ENCODE peak calls at places on chromosomes 6 and 20, in four cellular contexts. N is GM23338, R is cardiac muscle cell, U is stomach. J is an unnamed sample.

GRCh38 chr6:28207244-28208179 is 17.6 kb upstream of the ZSCAN9 start:
- DNase-seq in N (peak; percentile 85), R (peak; percentile 58), U (no peak), J (peak; percentile 13)

GRCh38 chr20:16290358-16290757 is 282.9 kb downstream of the KIF16B start:
- DNase-seq in N (no peak), R (no peak), U (no peak), J (no peak)

GRCh38 chr20:4670439-4670838 is 51.3 kb upstream of the PRND start:
- DNase-seq in N (no peak), R (no peak), U (no peak), J (no peak)

GRCh38 chr6:7633361-7633760 is 43.4 kb downstream of the SNRNP48 start:
- DNase-seq in N (no peak), R (no peak), U (no peak), J (peak; percentile 61)

GRCh38 chr6:28742668-28743270 is 181.0 kb downstream of the TRIM27 start:
- DNase-seq in N (peak; percentile 88), R (no peak), U (no peak), J (peak; percentile 90)

GRCh38 chr20:39874049-39874893 is 814.8 kb downstream of the MAFB start:
- DNase-seq in N (peak; percentile 96), R (peak; percentile 81), U (peak; percentile 57), J (peak; percentile 83)

GRCh38 chr20:62627901-62628612 is 14.2 kb upstream of the SLCO4A1 start:
- DNase-seq in N (no peak), R (no peak), U (no peak), J (no peak)

GRCh38 chr6:20868397-20869185 is 334.3 kb downstream of the CDKAL1 start:
- DNase-seq in N (peak; percentile 78), R (no peak), U (peak; percentile 35), J (no peak)

GRCh38 chr6:166507809-166508373 is 78.6 kb downstream of the RAMACL start:
- DNase-seq in N (peak; percentile 24), R (no peak), U (no peak), J (no peak)

GRCh38 chr20:41029150-41029872 is 689 bp downstream of the TOP1 start:
- DNase-seq in N (peak; percentile 39), R (peak; percentile 38), U (no peak), J (peak; percentile 20)

GRCh38 chr20:38023181-38024085 is 9.8 kb downstream of the TTI1 start:
- DNase-seq in N (no peak), R (no peak), U (no peak), J (peak; percentile 63)

GRCh38 chr6:151681426-151682059 is 125.9 kb upstream of the ESR1 start:
- DNase-seq in N (no peak), R (no peak), U (no peak), J (peak; percentile 45)

GRCh38 chr20:58219342-58219700 is 9.1 kb downstream of the ANKRD60 start:
- DNase-seq in N (no peak), R (no peak), U (no peak), J (peak; percentile 24)

GRCh38 chr6:30720738-30721197 is 616 bp downstream of the TUBB start:
- DNase-seq in N (peak; percentile 77), R (peak; percentile 70), U (peak; percentile 65), J (peak; percentile 52)

GRCh38 chr6:28423546-28423945 is 19.7 kb downstream of the ZSCAN23 start:
- DNase-seq in N (no peak), R (no peak), U (no peak), J (no peak)

GRCh38 chr6:164039954-164040375 is 625.4 kb downstream of the QKI start:
- DNase-seq in N (no peak), R (no peak), U (peak; percentile 45), J (peak; percentile 73)

GRCh38 chr6:134435814-134436280 is 117.9 kb upstream of the SGK1 start:
- DNase-seq in N (no peak), R (no peak), U (no peak), J (no peak)

GRCh38 chr6:136067731-136068341 is 182.3 kb downstream of the MTFR2 start:
- DNase-seq in N (peak; percentile 79), R (no peak), U (no peak), J (peak; percentile 84)

GRCh38 chr6:73028124-73028766 is 197.1 kb downstream of the KHDC1L start:
- DNase-seq in N (peak; percentile 75), R (no peak), U (no peak), J (no peak)

GRCh38 chr6:1610497-1611321 is 994 bp downstream of the FOXC1 start:
- DNase-seq in N (peak; percentile 52), R (no peak), U (no peak), J (no peak)

GRCh38 chr20:32977281-32978008 is 26.8 kb downstream of the SUN5 start:
- DNase-seq in N (no peak), R (no peak), U (no peak), J (no peak)

GRCh38 chr6:32799168-32799567 is 17.6 kb downstream of the HLA-DOB start:
- DNase-seq in N (no peak), R (no peak), U (no peak), J (no peak)

GRCh38 chr6:53066059-53066406 is 829 bp downstream of the FBXO9 start:
- DNase-seq in N (peak; percentile 35), R (no peak), U (peak; percentile 45), J (peak; percentile 22)

GRCh38 chr6:28868873-28869272 is 54.9 kb downstream of the TRIM27 start:
- DNase-seq in N (no peak), R (no peak), U (no peak), J (no peak)

GRCh38 chr6:143940011-143940597 is 68.0 kb downstream of the PLAGL1 start:
- DNase-seq in N (peak; percentile 78), R (peak; percentile 59), U (peak; percentile 49), J (peak; percentile 65)

GRCh38 chr6:30722280-30723112 is 2.3 kb downstream of the TUBB start:
- DNase-seq in N (peak; percentile 85), R (peak; percentile 79), U (peak; percentile 88), J (peak; percentile 82)

GRCh38 chr6:152225231-152225934 is 411.8 kb downstream of the SYNE1 start:
- DNase-seq in N (no peak), R (no peak), U (no peak), J (no peak)

GRCh38 chr20:44720617-44720993 is 5.4 kb downstream of the CCN5 start:
- DNase-seq in N (no peak), R (no peak), U (no peak), J (peak; percentile 79)

GRCh38 chr6:81890846-81891245 is 138.4 kb upstream of the TENT5A start:
- DNase-seq in N (no peak), R (no peak), U (no peak), J (peak; percentile 61)

GRCh38 chr20:22752324-22752723 is 168.0 kb upstream of the FOXA2 start:
- DNase-seq in N (no peak), R (no peak), U (no peak), J (no peak)
- H3K4me3 ChIP-seq in N (no peak overlapping the region), R (no peak overlapping the region), U (no peak overlapping the region), J (no peak overlapping the region)

DNA sequence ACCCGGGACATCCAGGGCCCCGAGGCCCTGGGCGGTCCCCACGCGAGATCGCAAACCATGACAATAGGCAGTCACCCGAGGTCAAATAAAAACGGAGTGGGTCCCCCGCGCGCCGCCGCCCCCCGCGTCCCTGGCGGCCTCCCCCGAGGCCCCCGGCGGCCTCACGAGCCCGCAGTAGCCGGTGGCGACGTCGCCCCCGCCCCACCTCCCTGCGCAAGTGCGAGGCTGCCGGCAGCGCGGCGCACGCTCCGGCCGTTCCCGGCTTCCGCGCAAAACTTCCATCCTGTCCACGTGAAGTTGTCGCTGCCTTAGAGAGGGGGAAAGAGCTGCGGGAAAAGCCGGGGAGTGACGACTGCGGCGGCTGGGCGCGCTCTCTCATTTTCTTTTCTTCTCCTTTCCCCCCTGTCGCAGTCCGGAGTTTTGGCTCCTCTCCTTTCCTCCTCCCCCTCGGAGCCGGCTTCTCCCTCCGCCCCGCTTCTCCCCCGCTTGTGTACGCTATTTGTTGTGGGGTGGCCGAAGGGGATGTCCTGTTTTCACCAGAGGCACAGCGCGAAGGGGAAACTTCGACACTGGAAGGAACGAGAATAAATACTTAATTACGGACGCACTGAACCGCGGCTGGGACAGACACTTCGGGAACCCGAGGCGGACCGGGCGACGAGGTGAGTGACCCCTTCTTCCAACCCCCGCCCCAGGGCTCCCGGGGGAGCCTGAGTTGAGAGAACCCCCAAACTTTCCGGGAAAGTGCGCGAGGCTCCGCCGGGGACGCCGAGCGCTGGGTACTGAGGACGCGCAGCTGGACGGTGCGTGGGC is at the start of gene EYA4:
- DNase-seq in N (peak; percentile 69), R (peak; percentile 52), U (no peak), J (peak; percentile 40)
- TF ChIP-seq CTCF in N (no peak), R (no peak), U (no peak), J (no peak)

GRCh38 chr20:54028276-54029011 is 42.0 kb downstream of the BCAS1 start:
- DNase-seq in N (no peak), R (no peak), U (no peak), J (no peak)

GRCh38 chr20:54027704-54028103 is 42.7 kb downstream of the BCAS1 start:
- DNase-seq in N (no peak), R (no peak), U (no peak), J (no peak)

GRCh38 chr20:54026300-54027064 is 43.9 kb downstream of the BCAS1 start:
- DNase-seq in N (no peak), R (no peak), U (no peak), J (no peak)

GRCh38 chr20:54023406-54023805 is 47.0 kb downstream of the BCAS1 start:
- DNase-seq in N (no peak), R (no peak), U (no peak), J (no peak)

DNA sequence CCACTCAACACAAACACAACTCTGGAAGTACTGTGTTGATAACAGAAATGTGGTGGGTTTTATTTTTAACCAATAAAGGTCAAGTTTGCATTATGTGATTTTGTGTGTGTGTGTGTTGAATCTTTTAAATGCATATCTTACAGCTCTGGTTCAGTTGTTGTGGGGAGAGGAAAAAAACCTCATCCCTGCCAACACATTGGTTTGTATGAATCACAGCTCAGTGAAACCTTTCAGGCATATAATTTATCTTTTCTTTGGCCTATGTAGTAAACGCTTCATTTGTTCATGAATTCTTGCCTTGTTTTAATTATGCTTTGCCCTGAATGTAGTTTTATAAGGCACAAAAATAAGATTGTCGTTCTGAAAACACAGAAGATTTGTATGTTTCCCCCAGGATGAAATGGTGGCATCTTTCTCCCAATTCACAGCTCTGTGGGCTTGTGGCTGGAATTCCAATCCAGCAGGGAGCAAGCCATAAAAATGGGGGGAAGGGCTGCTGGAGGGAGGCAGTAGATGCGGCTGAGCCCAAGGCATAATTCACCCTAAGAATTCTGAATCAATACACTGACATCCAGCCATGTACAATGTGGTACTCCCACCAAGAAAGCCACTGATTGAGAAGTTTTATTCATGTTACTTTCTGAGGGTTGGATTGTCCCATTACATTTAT is 45.1 kb downstream of the BCAS1 start:
- DNase-seq in N (peak; percentile 11), R (no peak), U (no peak), J (peak; percentile 15)
- H3K4me3 ChIP-seq in N (no peak overlapping the region), R (no peak overlapping the region), U (no peak overlapping the region), J (no peak overlapping the region)

GRCh38 chr6:5394280-5394679 is 133.0 kb downstream of the FARS2 start:
- DNase-seq in N (no peak), R (no peak), U (no peak), J (peak; percentile 29)

GRCh38 chr6:5398530-5398929 is 137.2 kb downstream of the FARS2 start:
- DNase-seq in N (peak; percentile 61), R (peak; percentile 49), U (no peak), J (peak; percentile 74)

GRCh38 chr6:5399391-5399790 is 138.1 kb downstream of the FARS2 start:
- DNase-seq in N (no peak), R (no peak), U (no peak), J (no peak)

GRCh38 chr6:5390177-5390576 is 128.9 kb downstream of the FARS2 start:
- DNase-seq in N (no peak), R (no peak), U (no peak), J (no peak)

DNA sequence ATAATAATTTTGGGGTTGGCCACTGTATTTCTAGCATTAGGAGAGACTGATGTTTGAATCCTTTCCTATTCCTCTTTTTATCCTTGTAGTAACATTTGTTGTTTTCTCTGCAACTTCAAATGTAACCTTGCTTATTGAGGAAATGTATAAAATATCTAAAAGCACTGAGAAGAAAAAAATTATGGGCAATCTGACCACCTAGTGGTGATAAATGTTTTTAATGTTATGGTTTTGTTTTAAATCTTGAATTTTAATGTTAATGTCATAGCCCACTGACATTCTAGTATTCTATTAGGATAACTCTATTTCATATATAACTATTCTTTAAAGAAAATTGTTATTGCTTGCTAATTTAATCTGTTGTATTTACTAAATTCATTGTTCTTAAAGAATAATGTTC is 134.4 kb downstream of the FARS2 start:
- DNase-seq in N (no peak), R (no peak), U (no peak), J (no peak)
- TF ChIP-seq CTCF in N (no peak), R (peak; percentile 4), U (no peak), J (no peak)